ENCODE peak calls at places on chromosomes 7 and 10, in five cellular contexts. Y, J, L, U and O are unnamed samples. For H3K36me3, the result is how much of the 10 kb centered on the place peaks cover.

GRCh38 chr7:149370790-149371189 is 90.1 kb downstream of the ZNF777 start:
- DNase-seq in Y (no peak), J (no peak), L (no peak), U (no peak), O (no peak)

GRCh38 chr7:65269150-65269856 is 104.4 kb upstream of the ZNF92 start:
- DNase-seq in Y (peak), J (no peak), L (peak), U (no peak), O (peak)

GRCh38 chr7:93622036-93622714 is 47.7 kb upstream of the CALCR start:
- DNase-seq in Y (no peak), J (no peak), L (no peak), U (no peak), O (peak)

GRCh38 chr10:127441350-127442219 is 107.5 kb upstream of the NPS start:
- DNase-seq in Y (peak), J (no peak), L (no peak), U (peak), O (peak)

GRCh38 chr7:133255461-133255860 is 2.6 kb downstream of the EXOC4 start:
- DNase-seq in Y (no peak), J (no peak), L (no peak), U (no peak), O (no peak)

GRCh38 chr10:60883187-60883586 is 60.8 kb downstream of the RHOBTB1 start:
- DNase-seq in Y (peak), J (no peak), L (no peak), U (peak), O (peak)

GRCh38 chr7:1639578-1640175 is 30.4 kb upstream of the ELFN1 start:
- DNase-seq in Y (peak), J (no peak), L (peak), U (no peak), O (no peak)

GRCh38 chr7:13912740-13913320 is 76.6 kb downstream of the ETV1 start:
- DNase-seq in Y (no peak), J (no peak), L (no peak), U (no peak), O (no peak)

GRCh38 chr10:89091501-89091900 is 100.9 kb downstream of the FAS start:
- DNase-seq in Y (no peak), J (no peak), L (no peak), U (no peak), O (no peak)

GRCh38 chr7:69847921-69848612 is 249.8 kb downstream of the AUTS2 start:
- DNase-seq in Y (no peak), J (no peak), L (no peak), U (no peak), O (no peak)

GRCh38 chr7:71227126-71227525 is 95.2 kb downstream of the GALNT17 start:
- DNase-seq in Y (no peak), J (no peak), L (no peak), U (no peak), O (no peak)

GRCh38 chr7:35817181-35817580 is 16.3 kb downstream of the SEPTIN7 start:
- DNase-seq in Y (no peak), J (no peak), L (no peak), U (no peak), O (no peak)

GRCh38 chr7:92634125-92634710 is 44.0 kb upstream of the FAM133B start:
- DNase-seq in Y (no peak), J (no peak), L (no peak), U (no peak), O (no peak)

GRCh38 chr10:14244801-14245211 is 85.9 kb downstream of the FRMD4A start:
- DNase-seq in Y (no peak), J (no peak), L (no peak), U (no peak), O (no peak)

GRCh38 chr7:45186261-45186813 is 28.7 kb downstream of the RAMP3 start:
- DNase-seq in Y (no peak), J (no peak), L (no peak), U (no peak), O (no peak)

GRCh38 chr7:115009736-115010435 is 88.0 kb downstream of the MDFIC start:
- DNase-seq in Y (no peak), J (peak), L (no peak), U (peak), O (peak)

GRCh38 chr7:20351901-20352300 is 21.2 kb downstream of the ITGB8 start:
- DNase-seq in Y (no peak), J (no peak), L (no peak), U (no peak), O (no peak)

GRCh38 chr10:123912466-123913201 is 21.0 kb upstream of the CPXM2 start:
- DNase-seq in Y (peak), J (no peak), L (no peak), U (no peak), O (no peak)

GRCh38 chr10:132788831-132789219 is 2.9 kb upstream of the NKX6-2 start:
- DNase-seq in Y (peak), J (no peak), L (no peak), U (no peak), O (no peak)

GRCh38 chr7:100035865-100036264 is 13.7 kb upstream of the ZSCAN21 start:
- DNase-seq in Y (no peak), J (no peak), L (no peak), U (no peak), O (no peak)

GRCh38 chr10:23343591-23344225 is 889 bp downstream of the C10orf67 start:
- DNase-seq in Y (peak), J (no peak), L (peak), U (peak), O (peak)

GRCh38 chr10:63735305-63735704 is 214.1 kb downstream of the REEP3 start:
- DNase-seq in Y (no peak), J (no peak), L (no peak), U (no peak), O (no peak)

GRCh38 chr10:74548676-74549075 is 277.7 kb upstream of the KAT6B start:
- DNase-seq in Y (no peak), J (no peak), L (no peak), U (no peak), O (no peak)

GRCh38 chr7:119929891-119930290 is 343.1 kb upstream of the KCND2 start:
- DNase-seq in Y (no peak), J (no peak), L (no peak), U (no peak), O (no peak)

GRCh38 chr10:17216217-17216900 is 11.7 kb upstream of the VIM start:
- DNase-seq in Y (no peak), J (no peak), L (peak), U (no peak), O (no peak)

GRCh38 chr10:71531485-71532446 is 135.0 kb downstream of the CDH23 start:
- DNase-seq in Y (no peak), J (no peak), L (no peak), U (no peak), O (no peak)

GRCh38 chr10:26215923-26216576 is 524 bp upstream of the GAD2 start:
- DNase-seq in Y (peak), J (no peak), L (peak), U (no peak), O (peak)

GRCh38 chr7:98276241-98276761 is 5.2 kb upstream of the BRI3 start:
- DNase-seq in Y (no peak), J (no peak), L (peak), U (no peak), O (peak)

GRCh38 chr10:87976101-87976743 is 112.8 kb downstream of the PTEN start:
- DNase-seq in Y (no peak), J (no peak), L (no peak), U (no peak), O (no peak)

GRCh38 chr10:133261726-133262325 is 14.8 kb downstream of the ADAM8 start:
- DNase-seq in Y (peak), J (peak), L (peak), U (peak), O (peak)

GRCh38 chr10:96642973-96643372 is 56.2 kb upstream of the TM9SF3 start:
- DNase-seq in Y (peak), J (peak), L (peak), U (peak), O (peak)

GRCh38 chr10:124197301-124198148 is 104.1 kb upstream of the CHST15 start:
- DNase-seq in Y (no peak), J (peak), L (no peak), U (no peak), O (no peak)

GRCh38 chr10:35079763-35080162 is 10.4 kb downstream of the CUL2 start:
- DNase-seq in Y (no peak), J (no peak), L (no peak), U (no peak), O (peak)

GRCh38 chr10:47111329-47111862 is 188.6 kb upstream of the GDF10 start:
- DNase-seq in Y (peak), J (no peak), L (no peak), U (no peak), O (no peak)

GRCh38 chr7:138105216-138105615 is 29.0 kb downstream of the AKR1D1 start:
- DNase-seq in Y (peak), J (no peak), L (no peak), U (no peak), O (no peak)

GRCh38 chr7:91064938-91065337 is 199.3 kb upstream of the FZD1 start:
- DNase-seq in Y (no peak), J (no peak), L (no peak), U (no peak), O (no peak)

GRCh38 chr7:84510501-84510900 is 315.9 kb upstream of the SEMA3A start:
- DNase-seq in Y (no peak), J (no peak), L (no peak), U (no peak), O (no peak)

GRCh38 chr7:116527521-116527920 is 2.7 kb downstream of the CAV1 start:
- DNase-seq in Y (no peak), J (no peak), L (no peak), U (no peak), O (no peak)

GRCh38 chr7:24797270-24797669 is 40.0 kb upstream of the GSDME start:
- DNase-seq in Y (no peak), J (no peak), L (no peak), U (no peak), O (no peak)

GRCh38 chr10:94355841-94356240 is 6.9 kb downstream of the NOC3L start:
- DNase-seq in Y (no peak), J (no peak), L (no peak), U (no peak), O (no peak)

GRCh38 chr10:94361161-94361794 is 1.5 kb downstream of the NOC3L start:
- DNase-seq in Y (no peak), J (no peak), L (no peak), U (peak), O (peak)

GRCh38 chr10:94362360-94363250 is at the start of gene NOC3L:
- DNase-seq in Y (peak), J (peak), L (peak), U (peak), O (peak)

GRCh38 chr10:94357193-94357592 is 5.5 kb downstream of the NOC3L start:
- DNase-seq in Y (no peak), J (no peak), L (no peak), U (no peak), O (no peak)

DNA sequence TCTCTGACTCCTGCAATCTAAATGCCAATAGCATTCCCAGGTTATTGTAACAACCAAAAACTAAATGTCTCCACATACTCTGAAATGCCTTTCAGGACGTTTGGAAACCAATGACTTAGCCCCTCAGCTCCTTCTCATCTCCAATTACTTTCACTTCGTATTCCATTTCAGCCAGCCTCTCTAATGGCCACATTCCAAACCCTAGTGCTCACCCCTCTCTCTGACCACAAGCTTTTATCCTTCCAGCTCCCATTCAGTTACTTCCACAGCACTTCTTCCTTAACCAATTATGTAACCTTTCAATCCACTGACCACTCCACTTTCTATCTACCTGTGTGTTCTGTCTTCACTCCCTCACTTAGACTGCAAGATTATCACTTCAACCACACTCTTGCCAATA is 4.3 kb downstream of the NOC3L start:
- DNase-seq in Y (no peak), J (no peak), L (no peak), U (no peak), O (no peak)
- H3K36me3 ChIP-seq in Y (under half), J (under half), L (under half), U (under half), O (under half)

DNA sequence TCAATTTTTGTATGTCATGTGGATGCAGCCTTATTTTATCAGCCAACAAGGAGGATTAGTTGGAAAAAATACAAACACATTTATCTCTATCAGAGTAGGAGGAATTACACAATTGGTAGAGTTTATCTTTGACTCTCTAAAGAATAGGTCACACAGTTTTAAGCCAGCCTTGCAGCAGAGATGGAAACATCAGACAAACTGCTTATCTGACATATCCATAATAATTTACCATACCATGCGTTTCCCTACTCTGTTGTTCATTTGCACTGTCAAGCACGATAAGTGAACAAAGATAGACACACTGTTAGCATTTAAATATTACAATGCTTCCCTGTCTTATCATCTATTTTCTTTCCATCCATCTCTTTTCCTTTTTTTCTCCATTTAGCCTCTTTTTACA is 283.7 kb upstream of the SMIM30 start:
- DNase-seq in Y (no peak), J (no peak), L (no peak), U (no peak), O (no peak)
- H3K4me3 ChIP-seq in Y (no peak), J (no peak), L (no peak), U (no peak), O (no peak)

GRCh38 chr7:44051611-44052220 is 7.2 kb downstream of the DBNL start:
- DNase-seq in Y (no peak), J (no peak), L (no peak), U (no peak), O (no peak)
- H3K36me3 ChIP-seq in Y (under half), J (half or more), L (half or more), U (under half), O (under half)

DNA sequence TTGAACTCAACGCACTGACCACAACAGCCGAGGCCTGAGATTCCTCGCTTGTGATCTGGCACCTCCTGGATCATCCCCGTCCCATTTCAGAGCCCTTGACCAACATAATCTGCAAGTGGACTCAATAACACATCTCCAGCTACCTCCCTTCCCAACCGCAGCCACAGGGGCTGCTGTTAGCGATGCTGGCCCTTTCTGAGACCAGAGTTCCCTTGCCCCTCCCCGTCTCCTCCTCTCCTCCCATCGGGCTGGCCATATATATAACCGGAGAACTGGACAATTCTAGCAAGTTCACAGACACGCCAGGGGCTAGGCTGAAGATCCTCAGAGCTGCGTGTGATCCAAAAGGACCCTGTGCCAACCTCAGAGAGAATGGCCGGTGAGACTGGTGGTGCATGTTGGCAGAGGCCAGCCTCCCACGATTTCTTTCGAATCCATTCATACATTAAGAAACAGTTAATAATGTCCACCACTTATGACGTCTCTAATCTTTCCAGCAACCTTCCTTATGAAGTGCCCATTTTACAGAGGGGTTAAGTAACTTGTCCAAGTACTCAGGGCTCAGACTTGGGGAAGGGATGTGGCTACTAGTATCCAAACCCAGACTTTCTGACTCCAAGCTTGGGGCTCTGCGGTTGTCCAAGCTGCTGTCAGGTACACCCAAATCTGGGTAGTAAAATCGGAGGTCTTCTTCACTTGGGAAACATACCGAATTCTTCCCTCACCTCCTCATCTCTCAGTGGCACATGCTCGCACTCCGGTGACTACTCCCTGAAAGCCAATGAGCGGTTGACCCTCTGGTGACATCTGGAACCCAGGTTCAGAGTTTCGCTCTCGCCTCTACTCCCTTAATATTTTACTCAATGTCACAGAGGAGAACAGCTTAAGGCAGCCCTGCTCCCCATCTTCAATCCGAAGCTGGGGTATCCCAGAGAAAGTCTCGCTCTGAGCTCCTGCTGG is 11.2 kb upstream of the FEZF1 start:
- DNase-seq in Y (peak), J (no peak), L (no peak), U (no peak), O (no peak)
- H3K4me3 ChIP-seq in Y (peak), J (no peak), L (no peak), U (no peak), O (no peak)

DNA sequence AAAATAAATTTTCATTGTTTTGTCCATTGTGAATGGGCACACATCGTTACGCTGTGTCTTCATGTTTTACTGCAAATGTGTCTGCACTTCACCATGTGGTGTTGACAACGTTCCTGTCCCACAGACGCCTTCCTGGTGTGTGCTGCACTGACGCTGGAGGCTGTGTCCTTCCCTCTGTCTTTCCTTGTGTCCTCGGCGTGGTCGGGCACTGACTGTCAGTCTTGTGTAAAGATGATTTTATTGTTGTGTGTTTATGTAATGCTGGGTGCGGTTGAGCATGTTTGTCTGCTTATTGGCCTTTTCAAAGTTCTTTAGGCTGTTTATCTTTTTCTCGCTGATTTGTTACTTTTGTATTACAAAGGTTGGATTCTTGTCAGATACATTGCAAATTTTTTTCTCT is 18.1 kb downstream of the IDI2 start:
- DNase-seq in Y (no peak), J (no peak), L (no peak), U (no peak), O (no peak)
- H3K36me3 ChIP-seq in Y (half or more), J (half or more), L (half or more), U (under half), O (under half)

GRCh38 chr10:33557313-33557712 is 222.8 kb upstream of the NRP1 start:
- DNase-seq in Y (no peak), J (no peak), L (no peak), U (no peak), O (no peak)
- H3K4me3 ChIP-seq in Y (no peak), J (no peak), L (no peak), U (no peak), O (no peak)